ENCODE peak calls at places on chromosomes 4 and X, in eight cellular contexts. One of them, this sample, is unnamed. For H3K36me3, the result is how much of the 10 kb centered on the place peaks cover.

GRCh38 chrX:46386511-46386910 is 158.7 kb downstream of the ZNF674 start:
- DNase-seq in K562: no peak
- DNase-seq in right lobe of liver: no peak
- DNase-seq in HepG2: no peak
- DNase-seq in colonic mucosa: no peak
- DNase-seq in heart left ventricle: no peak
- DNase-seq in neural progenitor cell: no peak
- DNase-seq in aorta: no peak
- DNase-seq in this sample: no peak

GRCh38 chr4:74230902-74231499 is 73.1 kb downstream of the MTHFD2L start:
- DNase-seq in K562: no peak
- DNase-seq in right lobe of liver: no peak
- DNase-seq in HepG2: no peak
- DNase-seq in colonic mucosa: peak
- DNase-seq in heart left ventricle: peak
- DNase-seq in neural progenitor cell: no peak
- DNase-seq in aorta: peak
- DNase-seq in this sample: peak

GRCh38 chrX:125439194-125439849 is 119.7 kb downstream of the TEX13C start:
- DNase-seq in K562: no peak
- DNase-seq in right lobe of liver: no peak
- DNase-seq in HepG2: no peak
- DNase-seq in colonic mucosa: no peak
- DNase-seq in heart left ventricle: no peak
- DNase-seq in neural progenitor cell: no peak
- DNase-seq in aorta: no peak
- DNase-seq in this sample: no peak

GRCh38 chr4:15774020-15774420 is 4.1 kb upstream of the CD38 start:
- DNase-seq in K562: no peak
- DNase-seq in right lobe of liver: no peak
- DNase-seq in HepG2: no peak
- DNase-seq in colonic mucosa: no peak
- DNase-seq in heart left ventricle: no peak
- DNase-seq in neural progenitor cell: no peak
- DNase-seq in aorta: no peak
- DNase-seq in this sample: peak

GRCh38 chr4:22440999-22441398 is 74.9 kb downstream of the ADGRA3 start:
- DNase-seq in K562: no peak
- DNase-seq in right lobe of liver: no peak
- DNase-seq in HepG2: no peak
- DNase-seq in colonic mucosa: no peak
- DNase-seq in heart left ventricle: no peak
- DNase-seq in neural progenitor cell: no peak
- DNase-seq in aorta: no peak
- DNase-seq in this sample: no peak

GRCh38 chrX:13891367-13892146 is 74.7 kb upstream of the GPM6B start:
- DNase-seq in K562: no peak
- DNase-seq in right lobe of liver: no peak
- DNase-seq in HepG2: no peak
- DNase-seq in colonic mucosa: no peak
- DNase-seq in heart left ventricle: no peak
- DNase-seq in neural progenitor cell: peak
- DNase-seq in aorta: no peak
- DNase-seq in this sample: no peak

GRCh38 chr4:90318208-90318607 is 191.0 kb downstream of the CCSER1 start:
- DNase-seq in K562: no peak
- DNase-seq in right lobe of liver: no peak
- DNase-seq in HepG2: no peak
- DNase-seq in colonic mucosa: no peak
- DNase-seq in heart left ventricle: no peak
- DNase-seq in neural progenitor cell: no peak
- DNase-seq in aorta: no peak
- DNase-seq in this sample: no peak

GRCh38 chrX:109992203-109992602 is 10.7 kb upstream of the TMEM164 start:
- DNase-seq in K562: no peak
- DNase-seq in right lobe of liver: no peak
- DNase-seq in HepG2: no peak
- DNase-seq in colonic mucosa: no peak
- DNase-seq in heart left ventricle: peak
- DNase-seq in neural progenitor cell: no peak
- DNase-seq in aorta: no peak
- DNase-seq in this sample: no peak

GRCh38 chr4:34258176-34258575 is 1986.1 kb downstream of the ARAP2 start:
- DNase-seq in K562: no peak
- DNase-seq in right lobe of liver: no peak
- DNase-seq in HepG2: no peak
- DNase-seq in colonic mucosa: no peak
- DNase-seq in heart left ventricle: no peak
- DNase-seq in neural progenitor cell: no peak
- DNase-seq in aorta: no peak
- DNase-seq in this sample: no peak

GRCh38 chr4:86582453-86582852 is 11.7 kb upstream of the PTPN13 start:
- DNase-seq in K562: no peak
- DNase-seq in right lobe of liver: no peak
- DNase-seq in HepG2: no peak
- DNase-seq in colonic mucosa: no peak
- DNase-seq in heart left ventricle: no peak
- DNase-seq in neural progenitor cell: no peak
- DNase-seq in aorta: no peak
- DNase-seq in this sample: no peak

GRCh38 chr4:120753854-120754253 is 168.7 kb downstream of the PRDM5 start:
- DNase-seq in K562: no peak
- DNase-seq in right lobe of liver: no peak
- DNase-seq in HepG2: no peak
- DNase-seq in colonic mucosa: no peak
- DNase-seq in heart left ventricle: no peak
- DNase-seq in neural progenitor cell: peak
- DNase-seq in aorta: no peak
- DNase-seq in this sample: no peak

GRCh38 chr4:183147191-183147590 is 48.1 kb downstream of the WWC2 start:
- DNase-seq in K562: no peak
- DNase-seq in right lobe of liver: no peak
- DNase-seq in HepG2: no peak
- DNase-seq in colonic mucosa: no peak
- DNase-seq in heart left ventricle: no peak
- DNase-seq in neural progenitor cell: no peak
- DNase-seq in aorta: no peak
- DNase-seq in this sample: no peak

GRCh38 chrX:40012039-40012799 is 85.5 kb downstream of the BCOR start:
- DNase-seq in K562: no peak
- DNase-seq in right lobe of liver: no peak
- DNase-seq in HepG2: peak
- DNase-seq in colonic mucosa: peak
- DNase-seq in heart left ventricle: peak
- DNase-seq in neural progenitor cell: peak
- DNase-seq in aorta: peak
- DNase-seq in this sample: no peak

GRCh38 chr4:101660607-101661006 is 129.9 kb upstream of the BANK1 start:
- DNase-seq in K562: no peak
- DNase-seq in right lobe of liver: no peak
- DNase-seq in HepG2: no peak
- DNase-seq in colonic mucosa: no peak
- DNase-seq in heart left ventricle: no peak
- DNase-seq in neural progenitor cell: no peak
- DNase-seq in aorta: no peak
- DNase-seq in this sample: no peak

GRCh38 chr4:134865675-134866074 is 664.1 kb upstream of the PABPC4L start:
- DNase-seq in K562: no peak
- DNase-seq in right lobe of liver: no peak
- DNase-seq in HepG2: no peak
- DNase-seq in colonic mucosa: no peak
- DNase-seq in heart left ventricle: no peak
- DNase-seq in neural progenitor cell: no peak
- DNase-seq in aorta: no peak
- DNase-seq in this sample: no peak

GRCh38 chr4:82230310-82230709 is 143.5 kb downstream of the HNRNPD start:
- DNase-seq in K562: no peak
- DNase-seq in right lobe of liver: no peak
- DNase-seq in HepG2: no peak
- DNase-seq in colonic mucosa: no peak
- DNase-seq in heart left ventricle: no peak
- DNase-seq in neural progenitor cell: no peak
- DNase-seq in aorta: no peak
- DNase-seq in this sample: no peak

GRCh38 chr4:25993564-25994185 is 79.7 kb downstream of the SMIM20 start:
- DNase-seq in K562: peak
- DNase-seq in right lobe of liver: no peak
- DNase-seq in HepG2: peak
- DNase-seq in colonic mucosa: no peak
- DNase-seq in heart left ventricle: peak
- DNase-seq in neural progenitor cell: peak
- DNase-seq in aorta: no peak
- DNase-seq in this sample: no peak

GRCh38 chr4:110621839-110622751 is 782 bp downstream of the PITX2 start:
- DNase-seq in K562: no peak
- DNase-seq in right lobe of liver: no peak
- DNase-seq in HepG2: no peak
- DNase-seq in colonic mucosa: no peak
- DNase-seq in heart left ventricle: no peak
- DNase-seq in neural progenitor cell: peak
- DNase-seq in aorta: no peak
- DNase-seq in this sample: no peak

GRCh38 chr4:747546-748170 is 42.0 kb downstream of the PCGF3 start:
- DNase-seq in K562: no peak
- DNase-seq in right lobe of liver: peak
- DNase-seq in HepG2: no peak
- DNase-seq in colonic mucosa: no peak
- DNase-seq in heart left ventricle: no peak
- DNase-seq in neural progenitor cell: no peak
- DNase-seq in aorta: no peak
- DNase-seq in this sample: peak

GRCh38 chr4:169152899-169153298 is 117.9 kb downstream of the SH3RF1 start:
- DNase-seq in K562: peak
- DNase-seq in right lobe of liver: no peak
- DNase-seq in HepG2: no peak
- DNase-seq in colonic mucosa: no peak
- DNase-seq in heart left ventricle: no peak
- DNase-seq in neural progenitor cell: no peak
- DNase-seq in aorta: no peak
- DNase-seq in this sample: no peak
- H3K27ac ChIP-seq in K562: no peak
- H3K27ac ChIP-seq in right lobe of liver: no peak
- H3K27ac ChIP-seq in HepG2: no peak
- H3K27ac ChIP-seq in colonic mucosa: no peak
- H3K27ac ChIP-seq in heart left ventricle: no peak
- H3K27ac ChIP-seq in neural progenitor cell: no peak
- H3K27ac ChIP-seq in aorta: no peak
- H3K27ac ChIP-seq in this sample: no peak

GRCh38 chr4:7812921-7813320 is 126.7 kb downstream of the AFAP1 start:
- DNase-seq in K562: no peak
- DNase-seq in right lobe of liver: no peak
- DNase-seq in HepG2: no peak
- DNase-seq in colonic mucosa: no peak
- DNase-seq in heart left ventricle: no peak
- DNase-seq in neural progenitor cell: no peak
- DNase-seq in aorta: no peak
- DNase-seq in this sample: no peak
- H3K36me3 ChIP-seq in K562: under half
- H3K36me3 ChIP-seq in right lobe of liver: under half
- H3K36me3 ChIP-seq in HepG2: under half
- H3K36me3 ChIP-seq in colonic mucosa: under half
- H3K36me3 ChIP-seq in heart left ventricle: under half
- H3K36me3 ChIP-seq in neural progenitor cell: under half
- H3K36me3 ChIP-seq in aorta: under half
- H3K36me3 ChIP-seq in this sample: under half

DNA sequence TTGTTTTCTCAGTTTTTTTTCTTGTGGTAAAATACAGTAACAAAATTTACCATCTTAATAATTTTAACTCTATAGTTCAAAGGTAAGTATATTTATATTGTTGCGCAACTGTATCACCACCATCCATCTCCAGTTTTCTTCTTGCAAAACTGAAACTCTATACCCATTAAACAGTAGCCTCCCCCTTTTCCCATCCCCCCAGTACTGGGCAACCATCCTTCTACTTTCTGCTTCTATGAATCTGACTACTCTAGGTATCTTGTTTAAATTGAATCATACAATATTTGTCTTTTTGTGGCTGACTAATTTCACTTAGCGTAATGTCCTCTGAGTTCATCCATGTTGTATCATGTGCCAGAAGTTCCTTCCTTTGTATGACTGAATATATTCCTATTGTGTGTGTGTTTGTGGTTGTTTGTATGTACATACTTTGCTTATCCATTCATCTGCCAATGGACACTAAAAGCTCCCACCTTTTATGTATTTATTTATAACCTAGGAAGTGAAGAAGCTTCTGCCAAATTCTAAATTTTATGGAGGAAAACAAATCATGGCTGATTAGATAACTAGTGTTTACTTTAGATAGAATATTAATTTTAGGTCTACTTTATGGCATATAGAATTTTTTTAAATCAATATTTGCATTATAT is 10.0 kb downstream of the ABHD18 start:
- DNase-seq in K562: no peak
- DNase-seq in right lobe of liver: no peak
- DNase-seq in HepG2: peak
- DNase-seq in colonic mucosa: no peak
- DNase-seq in heart left ventricle: no peak
- DNase-seq in neural progenitor cell: no peak
- DNase-seq in aorta: no peak
- DNase-seq in this sample: no peak
- H3K27ac ChIP-seq in K562: no peak
- H3K27ac ChIP-seq in right lobe of liver: no peak
- H3K27ac ChIP-seq in HepG2: no peak
- H3K27ac ChIP-seq in colonic mucosa: no peak
- H3K27ac ChIP-seq in heart left ventricle: no peak
- H3K27ac ChIP-seq in neural progenitor cell: no peak
- H3K27ac ChIP-seq in aorta: no peak
- H3K27ac ChIP-seq in this sample: no peak

DNA sequence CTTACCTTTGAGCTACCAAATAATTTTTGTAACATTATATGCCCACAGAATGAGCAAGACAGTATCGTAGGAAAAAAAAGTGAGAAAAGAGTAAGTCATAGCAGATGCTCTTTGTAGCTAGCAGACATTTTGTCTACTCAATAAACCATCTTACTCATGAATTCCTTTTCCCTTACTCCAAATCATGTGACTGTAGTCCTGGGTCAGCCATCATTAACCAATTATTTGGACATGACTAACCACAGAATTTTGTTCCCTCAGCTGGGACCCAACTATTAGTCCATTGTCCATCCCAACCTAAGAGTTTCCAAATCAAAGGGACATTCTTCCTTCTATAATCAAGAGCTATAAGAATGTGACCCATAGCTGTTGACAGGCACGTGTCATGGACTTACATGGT is 11.4 kb downstream of the UBE2D3 start:
- DNase-seq in K562: no peak
- DNase-seq in right lobe of liver: no peak
- DNase-seq in HepG2: peak
- DNase-seq in colonic mucosa: no peak
- DNase-seq in heart left ventricle: no peak
- DNase-seq in neural progenitor cell: no peak
- DNase-seq in aorta: no peak
- DNase-seq in this sample: no peak
- H3K36me3 ChIP-seq in K562: half or more
- H3K36me3 ChIP-seq in right lobe of liver: under half
- H3K36me3 ChIP-seq in HepG2: under half
- H3K36me3 ChIP-seq in colonic mucosa: under half
- H3K36me3 ChIP-seq in heart left ventricle: under half
- H3K36me3 ChIP-seq in neural progenitor cell: under half
- H3K36me3 ChIP-seq in aorta: under half
- H3K36me3 ChIP-seq in this sample: under half